ENCODE peak calls at places on chromosome 11, in nine cellular contexts. One of them, this sample, is unnamed.

GRCh38 chr11:96105944-96106343 is 182.0 kb upstream of the MTMR2 start:
- DNase-seq in HFFc6: no peak
- DNase-seq in breast epithelium: no peak
- DNase-seq in lung: no peak
- DNase-seq in IMR-90: no peak
- DNase-seq in psoas muscle: no peak
- DNase-seq in PC-9: no peak
- DNase-seq in progenitor cell of endocrine pancreas: no peak
- DNase-seq in lower leg skin: no peak
- DNase-seq in this sample: no peak

GRCh38 chr11:77322506-77322905 is 21.0 kb upstream of the GDPD4 start:
- DNase-seq in progenitor cell of endocrine pancreas: no peak
- DNase-seq in psoas muscle: no peak
- DNase-seq in breast epithelium: no peak
- DNase-seq in HFFc6: peak; percentile 46
- DNase-seq in PC-9: no peak
- DNase-seq in lung: peak; percentile 32
- DNase-seq in IMR-90: peak; percentile 89
- DNase-seq in lower leg skin: no peak
- DNase-seq in this sample: no peak

GRCh38 chr11:2591805-2592204 is 108.0 kb downstream of the KCNQ1OT1 start:
- DNase-seq in progenitor cell of endocrine pancreas: no peak
- DNase-seq in HFFc6: no peak
- DNase-seq in IMR-90: no peak
- DNase-seq in lung: no peak
- DNase-seq in lower leg skin: no peak
- DNase-seq in PC-9: no peak
- DNase-seq in psoas muscle: peak; percentile 45
- DNase-seq in breast epithelium: no peak
- DNase-seq in this sample: no peak

GRCh38 chr11:112999518-112999917 is 38.3 kb downstream of the NCAM1 start:
- DNase-seq in psoas muscle: no peak
- DNase-seq in IMR-90: no peak
- DNase-seq in PC-9: no peak
- DNase-seq in progenitor cell of endocrine pancreas: no peak
- DNase-seq in lung: no peak
- DNase-seq in lower leg skin: no peak
- DNase-seq in breast epithelium: no peak
- DNase-seq in HFFc6: no peak
- DNase-seq in this sample: no peak

GRCh38 chr11:17352925-17353227 is 1.3 kb downstream of the NCR3LG1 start:
- DNase-seq in progenitor cell of endocrine pancreas: peak; percentile 13
- DNase-seq in PC-9: peak; percentile 12
- DNase-seq in lower leg skin: peak; percentile 85
- DNase-seq in IMR-90: peak; percentile 34
- DNase-seq in lung: peak; percentile 35
- DNase-seq in HFFc6: peak; percentile 10
- DNase-seq in breast epithelium: no peak
- DNase-seq in psoas muscle: no peak
- DNase-seq in this sample: no peak

GRCh38 chr11:81655351-81655750 is 1078.3 kb downstream of the FAM181B start:
- DNase-seq in psoas muscle: no peak
- DNase-seq in HFFc6: no peak
- DNase-seq in PC-9: no peak
- DNase-seq in IMR-90: no peak
- DNase-seq in progenitor cell of endocrine pancreas: no peak
- DNase-seq in breast epithelium: no peak
- DNase-seq in lower leg skin: no peak
- DNase-seq in lung: no peak
- DNase-seq in this sample: no peak

GRCh38 chr11:31645747-31646146 is 136.2 kb downstream of the ELP4 start:
- DNase-seq in PC-9: peak; percentile 18
- DNase-seq in IMR-90: peak; percentile 88
- DNase-seq in psoas muscle: no peak
- DNase-seq in HFFc6: peak; percentile 73
- DNase-seq in breast epithelium: no peak
- DNase-seq in lung: no peak
- DNase-seq in lower leg skin: no peak
- DNase-seq in progenitor cell of endocrine pancreas: no peak
- DNase-seq in this sample: no peak

GRCh38 chr11:102240502-102240901 is 76.8 kb upstream of the BIRC3 start:
- DNase-seq in lower leg skin: no peak
- DNase-seq in psoas muscle: no peak
- DNase-seq in HFFc6: peak; percentile 56
- DNase-seq in progenitor cell of endocrine pancreas: no peak
- DNase-seq in PC-9: no peak
- DNase-seq in breast epithelium: no peak
- DNase-seq in lung: no peak
- DNase-seq in IMR-90: peak; percentile 63
- DNase-seq in this sample: no peak

GRCh38 chr11:86802601-86803051 is 2.3 kb downstream of the PRSS23 start:
- DNase-seq in IMR-90: peak; percentile 57
- DNase-seq in PC-9: peak; percentile 46
- DNase-seq in lower leg skin: no peak
- DNase-seq in HFFc6: peak; percentile 50
- DNase-seq in breast epithelium: no peak
- DNase-seq in progenitor cell of endocrine pancreas: no peak
- DNase-seq in psoas muscle: no peak
- DNase-seq in lung: no peak
- DNase-seq in this sample: no peak

GRCh38 chr11:88266919-88267318 is 70.6 kb downstream of the CTSC start:
- DNase-seq in lower leg skin: no peak
- DNase-seq in HFFc6: no peak
- DNase-seq in lung: no peak
- DNase-seq in psoas muscle: no peak
- DNase-seq in breast epithelium: no peak
- DNase-seq in IMR-90: no peak
- DNase-seq in progenitor cell of endocrine pancreas: no peak
- DNase-seq in PC-9: no peak
- DNase-seq in this sample: no peak

GRCh38 chr11:117917591-117917990 is 11.6 kb downstream of the TMPRSS13 start:
- DNase-seq in PC-9: no peak
- DNase-seq in IMR-90: no peak
- DNase-seq in HFFc6: no peak
- DNase-seq in psoas muscle: no peak
- DNase-seq in breast epithelium: no peak
- DNase-seq in progenitor cell of endocrine pancreas: no peak
- DNase-seq in lung: no peak
- DNase-seq in lower leg skin: peak; percentile 70
- DNase-seq in this sample: no peak

GRCh38 chr11:62923634-62924411 is 2.7 kb upstream of the CHRM1 start:
- DNase-seq in HFFc6: no peak
- DNase-seq in IMR-90: no peak
- DNase-seq in progenitor cell of endocrine pancreas: no peak
- DNase-seq in breast epithelium: no peak
- DNase-seq in PC-9: peak; percentile 46
- DNase-seq in lung: no peak
- DNase-seq in psoas muscle: no peak
- DNase-seq in lower leg skin: no peak
- DNase-seq in this sample: peak; percentile 37

GRCh38 chr11:107050126-107050525 is 31.9 kb upstream of the GUCY1A2 start:
- DNase-seq in lower leg skin: no peak
- DNase-seq in progenitor cell of endocrine pancreas: no peak
- DNase-seq in psoas muscle: no peak
- DNase-seq in IMR-90: no peak
- DNase-seq in lung: no peak
- DNase-seq in HFFc6: no peak
- DNase-seq in PC-9: no peak
- DNase-seq in breast epithelium: no peak
- DNase-seq in this sample: no peak

GRCh38 chr11:72430743-72431570 is 3.4 kb downstream of the CLPB start:
- DNase-seq in lower leg skin: peak; percentile 83
- DNase-seq in breast epithelium: no peak
- DNase-seq in PC-9: peak; percentile 37
- DNase-seq in psoas muscle: no peak
- DNase-seq in progenitor cell of endocrine pancreas: no peak
- DNase-seq in lung: no peak
- DNase-seq in IMR-90: peak; percentile 59
- DNase-seq in HFFc6: peak; percentile 41
- DNase-seq in this sample: peak; percentile 16

GRCh38 chr11:121451982-121452608 is at the start of gene SORL1:
- DNase-seq in psoas muscle: peak; percentile 78
- DNase-seq in progenitor cell of endocrine pancreas: peak; percentile 80
- DNase-seq in breast epithelium: peak; percentile 62
- DNase-seq in HFFc6: no peak
- DNase-seq in PC-9: peak; percentile 61
- DNase-seq in IMR-90: peak; percentile 55
- DNase-seq in lung: peak; percentile 72
- DNase-seq in lower leg skin: peak; percentile 91
- DNase-seq in this sample: peak; percentile 70

GRCh38 chr11:13902456-13902855 is 60.1 kb upstream of the SPON1 start:
- DNase-seq in progenitor cell of endocrine pancreas: no peak
- DNase-seq in psoas muscle: no peak
- DNase-seq in IMR-90: no peak
- DNase-seq in breast epithelium: no peak
- DNase-seq in HFFc6: no peak
- DNase-seq in lung: no peak
- DNase-seq in PC-9: no peak
- DNase-seq in lower leg skin: no peak
- DNase-seq in this sample: no peak

GRCh38 chr11:122677256-122677655 is 21.7 kb downstream of the UBASH3B start:
- DNase-seq in progenitor cell of endocrine pancreas: no peak
- DNase-seq in psoas muscle: no peak
- DNase-seq in lung: no peak
- DNase-seq in PC-9: no peak
- DNase-seq in HFFc6: no peak
- DNase-seq in lower leg skin: no peak
- DNase-seq in breast epithelium: no peak
- DNase-seq in IMR-90: no peak
- DNase-seq in this sample: no peak

GRCh38 chr11:61406067-61406466 is 13.7 kb downstream of the TMEM216 start:
- DNase-seq in lower leg skin: no peak
- DNase-seq in breast epithelium: peak; percentile 51
- DNase-seq in psoas muscle: no peak
- DNase-seq in HFFc6: no peak
- DNase-seq in progenitor cell of endocrine pancreas: no peak
- DNase-seq in PC-9: no peak
- DNase-seq in lung: no peak
- DNase-seq in IMR-90: no peak
- DNase-seq in this sample: no peak
- TF ChIP-seq CTCF in lower leg skin: no peak
- TF ChIP-seq CTCF in breast epithelium: no peak
- TF ChIP-seq CTCF in psoas muscle: no peak
- TF ChIP-seq CTCF in HFFc6: no peak
- TF ChIP-seq CTCF in progenitor cell of endocrine pancreas: no peak
- TF ChIP-seq CTCF in PC-9: no peak
- TF ChIP-seq CTCF in lung: no peak
- TF ChIP-seq CTCF in IMR-90: no peak
- TF ChIP-seq CTCF in this sample: no peak

GRCh38 chr11:48055292-48056132 is 75.2 kb downstream of the PTPRJ start:
- DNase-seq in PC-9: peak; percentile 81
- DNase-seq in progenitor cell of endocrine pancreas: no peak
- DNase-seq in lung: peak; percentile 48
- DNase-seq in psoas muscle: no peak
- DNase-seq in lower leg skin: no peak
- DNase-seq in IMR-90: peak; percentile 47
- DNase-seq in HFFc6: no peak
- DNase-seq in breast epithelium: peak; percentile 49
- DNase-seq in this sample: no peak

GRCh38 chr11:48050304-48050703 is 69.9 kb downstream of the PTPRJ start:
- DNase-seq in breast epithelium: no peak
- DNase-seq in HFFc6: no peak
- DNase-seq in progenitor cell of endocrine pancreas: no peak
- DNase-seq in lung: no peak
- DNase-seq in lower leg skin: no peak
- DNase-seq in IMR-90: no peak
- DNase-seq in PC-9: no peak
- DNase-seq in psoas muscle: no peak
- DNase-seq in this sample: no peak

GRCh38 chr11:48054994-48055291 is 74.6 kb downstream of the PTPRJ start:
- DNase-seq in psoas muscle: no peak
- DNase-seq in lower leg skin: no peak
- DNase-seq in PC-9: no peak
- DNase-seq in progenitor cell of endocrine pancreas: no peak
- DNase-seq in breast epithelium: no peak
- DNase-seq in lung: no peak
- DNase-seq in HFFc6: no peak
- DNase-seq in IMR-90: no peak
- DNase-seq in this sample: no peak

GRCh38 chr11:48051217-48051848 is 71.0 kb downstream of the PTPRJ start:
- DNase-seq in IMR-90: peak; percentile 27
- DNase-seq in PC-9: no peak
- DNase-seq in breast epithelium: no peak
- DNase-seq in HFFc6: no peak
- DNase-seq in lung: no peak
- DNase-seq in progenitor cell of endocrine pancreas: no peak
- DNase-seq in psoas muscle: no peak
- DNase-seq in lower leg skin: no peak
- DNase-seq in this sample: no peak

GRCh38 chr11:48052183-48053040 is 72.1 kb downstream of the PTPRJ start:
- DNase-seq in psoas muscle: no peak
- DNase-seq in lung: peak; percentile 88
- DNase-seq in breast epithelium: peak; percentile 88
- DNase-seq in PC-9: peak; percentile 97
- DNase-seq in IMR-90: peak; percentile 85
- DNase-seq in HFFc6: peak; percentile 64
- DNase-seq in progenitor cell of endocrine pancreas: no peak
- DNase-seq in lower leg skin: no peak
- DNase-seq in this sample: no peak
- TF ChIP-seq CTCF in psoas muscle: no peak
- TF ChIP-seq CTCF in lung: no peak
- TF ChIP-seq CTCF in breast epithelium: no peak
- TF ChIP-seq CTCF in PC-9: no peak
- TF ChIP-seq CTCF in IMR-90: no peak
- TF ChIP-seq CTCF in HFFc6: no peak
- TF ChIP-seq CTCF in progenitor cell of endocrine pancreas: no peak
- TF ChIP-seq CTCF in lower leg skin: no peak
- TF ChIP-seq CTCF in this sample: no peak

DNA sequence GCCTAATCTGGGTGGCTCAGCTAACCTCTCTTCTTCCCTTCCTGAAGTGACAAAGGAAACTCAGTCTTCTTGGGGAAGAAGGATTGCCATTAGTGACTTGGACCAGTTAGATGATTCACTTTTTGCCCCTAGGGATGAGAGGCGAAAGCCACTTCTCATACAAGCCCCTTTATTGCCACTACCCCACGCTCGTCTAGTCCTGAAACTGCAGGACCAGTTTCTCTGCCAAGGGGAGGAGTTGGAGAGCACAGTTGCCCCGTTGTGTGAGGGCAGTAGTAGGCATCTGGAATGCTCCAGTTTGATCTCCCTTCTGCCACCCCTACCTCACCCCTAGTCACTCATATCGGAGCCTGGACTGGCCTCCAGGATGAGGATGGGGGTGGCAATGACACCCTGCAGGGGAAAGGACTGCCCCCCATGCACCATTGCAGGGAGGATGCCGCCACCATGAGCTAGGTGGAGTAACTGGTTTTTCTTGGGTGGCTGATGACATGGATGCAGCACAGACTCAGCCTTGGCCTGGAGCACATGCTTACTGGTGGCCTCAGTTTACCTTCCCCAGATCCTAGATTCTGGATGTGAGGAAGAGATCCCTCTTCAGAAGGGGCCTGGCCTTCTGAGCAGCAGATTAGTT is 14.2 kb upstream of the UVRAG start:
- DNase-seq in PC-9: peak; percentile 17
- DNase-seq in breast epithelium: peak; percentile 59
- DNase-seq in lower leg skin: no peak
- DNase-seq in psoas muscle: no peak
- DNase-seq in IMR-90: no peak
- DNase-seq in HFFc6: no peak
- DNase-seq in progenitor cell of endocrine pancreas: no peak
- DNase-seq in lung: no peak
- DNase-seq in this sample: no peak
- TF ChIP-seq CTCF in PC-9: no peak
- TF ChIP-seq CTCF in breast epithelium: no peak
- TF ChIP-seq CTCF in lower leg skin: no peak
- TF ChIP-seq CTCF in psoas muscle: no peak
- TF ChIP-seq CTCF in IMR-90: no peak
- TF ChIP-seq CTCF in HFFc6: no peak
- TF ChIP-seq CTCF in progenitor cell of endocrine pancreas: no peak
- TF ChIP-seq CTCF in lung: no peak
- TF ChIP-seq CTCF in this sample: no peak

GRCh38 chr11:119057000-119057769 is at the start of gene HYOU1:
- DNase-seq in psoas muscle: peak; percentile 99
- DNase-seq in breast epithelium: peak; percentile 98
- DNase-seq in PC-9: peak; percentile 98
- DNase-seq in IMR-90: peak; percentile 93
- DNase-seq in progenitor cell of endocrine pancreas: peak; percentile 98
- DNase-seq in lung: peak; percentile 98
- DNase-seq in HFFc6: peak; percentile 93
- DNase-seq in lower leg skin: peak; percentile 99
- DNase-seq in this sample: peak; percentile 98
- TF ChIP-seq CTCF in psoas muscle: no peak
- TF ChIP-seq CTCF in breast epithelium: no peak
- TF ChIP-seq CTCF in PC-9: peak; percentile 41
- TF ChIP-seq CTCF in IMR-90: peak; percentile 22
- TF ChIP-seq CTCF in progenitor cell of endocrine pancreas: peak; percentile 49
- TF ChIP-seq CTCF in lung: no peak
- TF ChIP-seq CTCF in HFFc6: peak; percentile 34
- TF ChIP-seq CTCF in lower leg skin: no peak
- TF ChIP-seq CTCF in this sample: peak; percentile 46